ENCODE peak calls at places on chromosomes 12 and 14, in nine cellular contexts. A, N, Y, E, Z, X, V, S and R are unnamed samples.

GRCh38 chr12:51341259-51342007 is 5.0 kb downstream of the CELA1 start:
- DNase-seq in X (peak), A (peak), E (peak), Z (peak), Y (peak), N (peak), V (peak), S (peak), R (no peak)

GRCh38 chr12:132489078-132489601 is 811 bp upstream of the FBRSL1 start:
- DNase-seq in Y (no peak), A (no peak), N (no peak), V (peak), Z (peak), E (peak), S (no peak), X (no peak), R (no peak)

GRCh38 chr14:93976477-93977057 is at the start of gene ASB2:
- DNase-seq in S (peak), Y (no peak), A (no peak), Z (no peak), V (peak), X (no peak), N (no peak), E (no peak), R (no peak)

GRCh38 chr14:60116181-60116580 is 24.5 kb downstream of the PCNX4 start:
- DNase-seq in A (no peak), Y (no peak), X (no peak), Z (no peak), V (no peak), N (no peak), E (no peak), S (no peak), R (no peak)

GRCh38 chr14:68792022-68792829 is 641 bp downstream of the ZFP36L1 start:
- DNase-seq in N (no peak), Y (peak), Z (peak), X (no peak), V (peak), A (peak), E (peak), S (peak), R (no peak)

GRCh38 chr14:32692441-32692840 is 246.2 kb upstream of the NPAS3 start:
- DNase-seq in A (no peak), N (no peak), V (no peak), S (no peak), Y (no peak), E (no peak), Z (no peak), X (no peak), R (no peak)

GRCh38 chr14:33578461-33579216 is 372.2 kb downstream of the EGLN3 start:
- DNase-seq in S (no peak), N (no peak), V (no peak), Y (no peak), X (no peak), A (no peak), Z (no peak), E (no peak), R (no peak)

GRCh38 chr12:26471560-26471959 is 276.2 kb downstream of the SSPN start:
- DNase-seq in Y (no peak), Z (no peak), E (no peak), A (peak), V (peak), S (no peak), N (peak), X (peak), R (peak)

GRCh38 chr12:56994231-56994746 is 12.1 kb downstream of the ZBTB39 start:
- DNase-seq in Y (no peak), X (no peak), V (no peak), E (no peak), S (no peak), Z (no peak), A (no peak), N (no peak), R (no peak)

GRCh38 chr12:15726029-15726756 is 63.0 kb downstream of the EPS8 start:
- DNase-seq in X (no peak), A (no peak), Z (no peak), Y (no peak), E (no peak), N (no peak), V (no peak), S (no peak), R (no peak)

GRCh38 chr12:48340891-48341290 is 9.8 kb downstream of the ZNF641 start:
- DNase-seq in Z (no peak), X (no peak), V (no peak), E (no peak), S (no peak), N (no peak), Y (no peak), A (no peak), R (no peak)

GRCh38 chr12:10618338-10618987 is 5.1 kb upstream of the MAGOHB start:
- DNase-seq in N (no peak), A (no peak), E (no peak), V (no peak), S (no peak), Y (no peak), X (no peak), Z (no peak), R (no peak)

GRCh38 chr12:53746592-53747491 is 4.9 kb downstream of the CISTR start:
- DNase-seq in N (peak), A (peak), E (peak), S (peak), X (peak), V (peak), Y (peak), Z (peak), R (peak)

GRCh38 chr14:63717704-63718103 is 10.2 kb downstream of the SGPP1 start:
- DNase-seq in A (no peak), Y (no peak), E (no peak), Z (no peak), N (no peak), S (no peak), V (no peak), X (no peak), R (no peak)

GRCh38 chr12:2154050-2154449 is 101.3 kb downstream of the CACNA1C start:
- DNase-seq in S (no peak), Z (no peak), N (no peak), V (no peak), X (no peak), Y (no peak), E (no peak), A (no peak), R (no peak)

GRCh38 chr14:85466678-85467077 is 63.3 kb upstream of the FLRT2 start:
- DNase-seq in X (no peak), Y (no peak), S (no peak), A (no peak), N (no peak), Z (no peak), V (no peak), E (no peak), R (no peak)

GRCh38 chr12:54215990-54216579 is 27.3 kb upstream of the SMUG1 start:
- DNase-seq in A (peak), S (no peak), E (peak), V (peak), X (no peak), Z (no peak), Y (no peak), N (no peak), R (no peak)

DNA sequence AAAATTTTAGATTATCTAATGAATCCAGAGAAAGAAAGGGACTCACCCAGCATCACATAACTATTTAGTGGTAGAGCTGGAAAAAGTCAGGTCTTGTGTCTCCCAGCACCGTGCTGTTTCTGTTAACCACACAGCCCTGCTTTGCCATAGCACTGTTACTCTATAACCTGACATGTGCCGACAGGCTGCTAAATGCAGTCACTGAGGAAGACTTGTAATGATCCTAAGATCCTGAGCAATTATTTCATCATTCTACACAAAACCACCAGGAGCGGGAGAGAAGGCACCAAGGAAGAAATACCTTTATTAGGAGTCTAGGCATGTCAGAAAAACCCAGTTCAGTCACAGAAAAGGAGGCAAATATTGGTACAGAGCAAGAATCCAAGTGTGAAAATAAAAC is 3.1 kb upstream of the NOXRED1 start:
- DNase-seq in E (no peak), V (no peak), N (no peak), A (no peak), Y (no peak), Z (no peak), S (no peak), X (no peak), R (no peak)
- TF ChIP-seq POLR2A in E (no peak), V (no peak), N (no peak), A (no peak), Y (no peak), Z (no peak), S (no peak), X (no peak), R (no peak)

DNA sequence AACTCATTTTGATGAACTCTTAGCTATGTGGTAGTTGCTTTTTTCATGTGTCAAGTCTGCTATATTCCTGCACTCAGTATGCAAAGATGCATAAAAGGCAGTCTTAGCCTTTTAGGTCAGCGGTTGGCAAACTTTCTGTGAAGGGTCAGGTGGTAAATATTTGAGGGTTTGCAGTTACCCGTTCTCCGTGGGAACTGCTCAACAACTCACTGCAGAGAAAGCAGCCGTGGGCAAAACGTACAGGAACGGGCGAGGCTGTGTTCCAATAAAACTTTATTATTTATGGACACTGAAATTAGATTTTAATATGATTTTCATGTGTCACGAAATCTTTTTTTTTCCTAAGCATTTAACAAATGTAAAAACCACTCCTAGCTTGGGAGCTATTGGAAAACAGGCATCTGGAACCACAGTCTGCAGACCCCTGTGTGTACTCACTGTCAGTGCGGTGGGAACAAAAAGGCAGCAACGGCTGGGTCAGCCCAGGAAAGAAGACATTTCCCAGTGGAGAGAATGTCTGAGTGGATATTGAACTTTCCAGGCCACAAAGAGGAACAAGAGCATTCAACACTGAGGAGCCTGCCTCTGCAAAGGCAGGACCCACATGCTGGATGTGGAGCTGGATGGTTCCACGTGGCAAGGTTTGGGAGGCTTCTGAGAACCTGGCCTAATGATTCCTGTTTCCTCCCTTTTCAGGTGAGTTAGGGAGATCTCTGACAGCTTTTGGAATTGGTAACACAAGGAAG is 3.5 kb upstream of the ACACB start:
- DNase-seq in Y (no peak), N (no peak), X (no peak), Z (no peak), A (peak), S (no peak), E (no peak), V (no peak), R (no peak)
- TF ChIP-seq POLR2A in Y (no peak), N (no peak), X (no peak), Z (no peak), A (no peak), S (no peak), E (no peak), V (no peak), R (no peak)

DNA sequence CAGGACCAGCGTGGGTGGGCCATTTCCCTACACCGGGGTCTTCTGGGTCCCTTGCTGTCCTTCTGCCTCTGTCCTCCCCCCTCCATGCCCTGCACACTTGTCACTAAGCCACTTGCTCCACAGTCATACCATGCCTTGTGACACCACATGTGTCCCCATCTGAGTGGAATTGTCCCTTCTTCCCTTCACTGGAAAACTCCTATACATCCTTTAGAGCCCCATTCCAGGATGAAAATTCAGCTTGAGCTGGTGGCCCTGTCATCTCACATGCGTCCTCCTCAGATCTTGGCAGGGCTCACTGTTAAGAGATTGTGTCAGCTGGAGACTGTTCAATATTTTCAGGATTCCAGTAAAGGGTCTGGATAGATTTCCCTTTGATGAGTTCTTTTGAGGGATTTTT is 87.4 kb downstream of the DNAH10 start:
- DNase-seq in A (no peak), Y (no peak), E (no peak), V (no peak), S (no peak), X (no peak), N (no peak), Z (no peak), R (no peak)
- TF ChIP-seq POLR2A in A (no peak), Y (no peak), E (no peak), V (no peak), S (no peak), X (no peak), N (no peak), Z (no peak), R (no peak)

GRCh38 chr14:101820283-101820798 is 58.8 kb downstream of the PPP2R5C start:
- DNase-seq in Y (no peak), X (peak), Z (no peak), N (no peak), A (no peak), V (peak), S (no peak), E (no peak), R (no peak)
- TF ChIP-seq POLR2A in Y (no peak), X (no peak), Z (no peak), N (no peak), A (no peak), V (peak), S (no peak), E (no peak), R (peak)

DNA sequence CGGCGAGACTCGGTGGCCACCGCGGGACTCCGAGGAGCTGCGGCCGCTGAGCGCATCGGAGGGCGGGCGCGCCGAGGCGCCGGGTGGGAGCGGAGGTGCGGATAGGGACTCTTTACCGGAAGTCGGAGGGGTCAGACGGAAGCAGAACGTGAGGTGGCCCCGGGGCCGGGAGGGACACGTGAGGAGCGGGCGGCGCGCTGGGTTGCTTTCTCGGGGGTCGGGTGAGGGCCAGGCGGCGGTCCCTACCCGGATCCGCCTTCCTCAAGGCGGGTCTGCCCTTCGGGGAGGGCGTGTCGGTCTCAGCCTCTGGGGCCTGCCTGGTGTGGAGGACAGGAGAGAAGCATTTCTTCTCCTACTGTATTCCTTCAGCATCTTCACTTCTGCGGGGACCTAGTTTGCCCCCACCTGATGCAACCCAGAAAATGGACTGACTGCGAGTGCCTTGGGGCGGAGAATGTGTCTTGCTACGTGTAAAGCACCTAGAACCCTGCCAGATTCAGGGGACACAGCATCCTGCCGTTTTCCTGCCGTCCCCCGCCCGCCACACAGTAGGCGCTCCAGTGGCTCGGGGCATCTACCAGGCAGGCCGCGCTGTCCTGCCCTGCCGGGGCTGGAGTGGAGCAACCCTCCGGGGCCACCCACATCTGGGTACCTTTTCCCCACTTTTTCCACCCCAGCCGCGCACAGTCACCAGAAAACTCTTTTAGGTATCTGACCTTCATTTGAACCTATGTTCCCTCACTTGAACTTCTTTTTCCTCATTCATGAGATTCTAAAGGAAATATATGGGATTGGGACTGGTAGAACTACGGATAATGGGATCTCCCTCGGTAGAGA is 562 bp upstream of the ATXN2 start:
- DNase-seq in S (peak), N (peak), V (peak), E (peak), A (peak), Z (peak), X (peak), Y (peak), R (peak)
- TF ChIP-seq POLR2A in S (peak), N (peak), V (peak), E (peak), A (peak), Z (no peak), X (peak), Y (no peak), R (peak)

GRCh38 chr14:21501568-21501967 is 9.6 kb downstream of the METTL3 start:
- DNase-seq in Y (no peak), X (no peak), A (no peak), Z (no peak), E (no peak), S (no peak), N (no peak), V (no peak), R (no peak)

GRCh38 chr14:21494902-21495762 is 16.0 kb downstream of the METTL3 start:
- DNase-seq in S (no peak), E (no peak), N (no peak), A (no peak), X (no peak), Y (no peak), V (no peak), Z (no peak), R (no peak)

GRCh38 chr14:21496453-21496852 is 14.7 kb downstream of the METTL3 start:
- DNase-seq in E (no peak), Z (no peak), N (no peak), X (no peak), S (no peak), Y (no peak), A (no peak), V (no peak), R (no peak)

GRCh38 chr14:21503376-21503775 is 7.8 kb downstream of the METTL3 start:
- DNase-seq in E (no peak), Y (no peak), X (no peak), S (no peak), N (no peak), Z (no peak), V (no peak), A (no peak), R (no peak)

DNA sequence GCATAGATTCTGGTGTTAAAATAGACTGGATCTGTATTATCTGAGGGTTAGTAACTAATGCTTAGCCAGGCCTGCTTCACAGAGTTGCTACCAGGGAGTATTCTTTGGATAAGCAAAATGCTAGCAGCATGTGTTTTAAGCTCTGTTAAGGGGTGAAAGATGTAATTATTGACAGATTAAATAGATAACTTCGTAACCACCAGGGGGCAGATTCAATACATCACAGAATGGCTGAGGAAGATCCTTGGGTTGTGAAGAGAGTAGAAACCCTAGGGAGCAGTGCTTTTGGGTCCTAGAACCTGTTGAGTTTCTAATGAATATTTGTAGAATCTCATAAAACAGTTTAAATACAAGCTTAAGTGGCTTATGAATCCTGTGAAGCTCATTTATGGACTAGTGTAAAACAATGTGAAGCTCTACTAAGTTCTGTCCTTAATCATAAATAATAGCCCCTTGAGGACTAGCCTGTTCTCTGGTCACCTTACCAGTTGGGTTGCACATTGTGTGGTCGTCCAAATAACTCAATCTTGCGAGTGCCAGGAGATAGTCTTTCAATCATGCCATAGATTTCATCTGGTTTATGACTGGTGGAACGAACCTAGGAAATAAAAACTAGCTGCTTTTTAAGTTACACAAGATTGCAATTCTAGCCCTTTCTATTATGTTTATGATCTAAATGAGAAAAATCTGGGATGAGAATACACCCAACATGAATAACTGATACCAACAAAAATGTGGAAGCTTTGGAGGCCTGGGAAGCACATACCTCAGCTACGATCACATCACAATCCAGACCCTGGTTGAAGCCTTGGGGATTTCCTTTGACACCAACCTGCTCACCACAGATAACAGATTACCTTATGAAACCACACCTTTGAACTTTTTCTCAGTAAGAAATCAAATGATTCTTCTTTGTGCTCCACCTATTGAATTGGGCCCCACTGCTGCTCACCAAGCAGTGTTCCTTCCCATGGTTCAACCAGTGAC is 12.3 kb downstream of the METTL3 start:
- DNase-seq in N (no peak), Z (no peak), A (peak), V (no peak), S (no peak), X (no peak), E (no peak), Y (no peak), R (no peak)
- TF ChIP-seq POLR2A in N (no peak), Z (no peak), A (no peak), V (no peak), S (no peak), X (no peak), E (no peak), Y (no peak), R (no peak)